ENCODE peak calls at places on chromosomes 4 and X, in nine cellular contexts. One of them, this sample, is unnamed.
A peak's percentile ranks its signal among the peaks of the same experiment; 100 is the strongest.

GRCh38 chr4:119314356-119314755 is 7.6 kb downstream of the FABP2 start:
- DNase-seq in activated T-cell treated with anti-CD3 and anti-CD28 coated beads for 1 hour: no peak
- DNase-seq in NCI-H524: peak; percentile 0
- DNase-seq in NCI-H2081: peak; percentile 7
- DNase-seq in AG04449: no peak
- DNase-seq in GM04504: no peak
- DNase-seq in activated gamma-delta T cell: no peak
- DNase-seq in body of pancreas: no peak
- DNase-seq in hypothalamus: no peak
- DNase-seq in this sample: no peak

GRCh38 chrX:119688856-119689455 is 4.0 kb downstream of the SEPTIN6 start:
- DNase-seq in activated T-cell treated with anti-CD3 and anti-CD28 coated beads for 1 hour: no peak
- DNase-seq in NCI-H524: no peak
- DNase-seq in NCI-H2081: no peak
- DNase-seq in AG04449: no peak
- DNase-seq in GM04504: no peak
- DNase-seq in activated gamma-delta T cell: no peak
- DNase-seq in body of pancreas: no peak
- DNase-seq in hypothalamus: no peak
- DNase-seq in this sample: no peak

GRCh38 chrX:129403974-129404669 is 119.2 kb downstream of the SMARCA1 start:
- DNase-seq in activated T-cell treated with anti-CD3 and anti-CD28 coated beads for 1 hour: no peak
- DNase-seq in NCI-H524: no peak
- DNase-seq in NCI-H2081: no peak
- DNase-seq in AG04449: no peak
- DNase-seq in GM04504: no peak
- DNase-seq in activated gamma-delta T cell: no peak
- DNase-seq in body of pancreas: no peak
- DNase-seq in hypothalamus: no peak
- DNase-seq in this sample: no peak

GRCh38 chr4:106587558-106587957 is 219.0 kb upstream of the GIMD1 start:
- DNase-seq in activated T-cell treated with anti-CD3 and anti-CD28 coated beads for 1 hour: no peak
- DNase-seq in NCI-H524: no peak
- DNase-seq in NCI-H2081: no peak
- DNase-seq in AG04449: no peak
- DNase-seq in GM04504: peak; percentile 78
- DNase-seq in activated gamma-delta T cell: no peak
- DNase-seq in body of pancreas: no peak
- DNase-seq in hypothalamus: no peak
- DNase-seq in this sample: no peak

GRCh38 chr4:155305619-155306018 is 71.1 kb downstream of the MAP9 start:
- DNase-seq in activated T-cell treated with anti-CD3 and anti-CD28 coated beads for 1 hour: no peak
- DNase-seq in NCI-H524: no peak
- DNase-seq in NCI-H2081: no peak
- DNase-seq in AG04449: no peak
- DNase-seq in GM04504: no peak
- DNase-seq in activated gamma-delta T cell: no peak
- DNase-seq in body of pancreas: no peak
- DNase-seq in hypothalamus: no peak
- DNase-seq in this sample: no peak

GRCh38 chr4:75708218-75708691 is 16.1 kb upstream of the USO1 start:
- DNase-seq in activated T-cell treated with anti-CD3 and anti-CD28 coated beads for 1 hour: peak; percentile 19
- DNase-seq in NCI-H524: no peak
- DNase-seq in NCI-H2081: no peak
- DNase-seq in AG04449: no peak
- DNase-seq in GM04504: no peak
- DNase-seq in activated gamma-delta T cell: no peak
- DNase-seq in body of pancreas: no peak
- DNase-seq in hypothalamus: no peak
- DNase-seq in this sample: peak; percentile 33

GRCh38 chr4:86919824-86920223 is 15.0 kb upstream of the AFF1 start:
- DNase-seq in activated T-cell treated with anti-CD3 and anti-CD28 coated beads for 1 hour: no peak
- DNase-seq in NCI-H524: no peak
- DNase-seq in NCI-H2081: no peak
- DNase-seq in AG04449: no peak
- DNase-seq in GM04504: no peak
- DNase-seq in activated gamma-delta T cell: no peak
- DNase-seq in body of pancreas: no peak
- DNase-seq in hypothalamus: no peak
- DNase-seq in this sample: no peak

GRCh38 chr4:177190995-177191568 is 118.6 kb upstream of the NEIL3 start:
- DNase-seq in activated T-cell treated with anti-CD3 and anti-CD28 coated beads for 1 hour: no peak
- DNase-seq in NCI-H524: no peak
- DNase-seq in NCI-H2081: no peak
- DNase-seq in AG04449: peak; percentile 38
- DNase-seq in GM04504: no peak
- DNase-seq in activated gamma-delta T cell: no peak
- DNase-seq in body of pancreas: no peak
- DNase-seq in hypothalamus: no peak
- DNase-seq in this sample: no peak

GRCh38 chrX:123731258-123731986 is 1.4 kb downstream of the THOC2 start:
- DNase-seq in activated T-cell treated with anti-CD3 and anti-CD28 coated beads for 1 hour: no peak
- DNase-seq in NCI-H524: peak; percentile 47
- DNase-seq in NCI-H2081: no peak
- DNase-seq in AG04449: no peak
- DNase-seq in GM04504: no peak
- DNase-seq in activated gamma-delta T cell: no peak
- DNase-seq in body of pancreas: no peak
- DNase-seq in hypothalamus: no peak
- DNase-seq in this sample: no peak

GRCh38 chrX:13364230-13364629 is 44.4 kb upstream of the ATXN3L start:
- DNase-seq in activated T-cell treated with anti-CD3 and anti-CD28 coated beads for 1 hour: no peak
- DNase-seq in NCI-H524: no peak
- DNase-seq in NCI-H2081: no peak
- DNase-seq in AG04449: no peak
- DNase-seq in GM04504: no peak
- DNase-seq in activated gamma-delta T cell: no peak
- DNase-seq in body of pancreas: no peak
- DNase-seq in hypothalamus: no peak
- DNase-seq in this sample: no peak

GRCh38 chr4:140617494-140618060 is 48.8 kb upstream of the UCP1 start:
- DNase-seq in activated T-cell treated with anti-CD3 and anti-CD28 coated beads for 1 hour: no peak
- DNase-seq in NCI-H524: no peak
- DNase-seq in NCI-H2081: no peak
- DNase-seq in AG04449: no peak
- DNase-seq in GM04504: no peak
- DNase-seq in activated gamma-delta T cell: no peak
- DNase-seq in body of pancreas: peak; percentile 16
- DNase-seq in hypothalamus: no peak
- DNase-seq in this sample: no peak

GRCh38 chrX:154397888-154398667 is at the start of gene RPL10:
- DNase-seq in activated T-cell treated with anti-CD3 and anti-CD28 coated beads for 1 hour: peak; percentile 78
- DNase-seq in NCI-H524: peak; percentile 96
- DNase-seq in NCI-H2081: peak; percentile 88
- DNase-seq in AG04449: peak; percentile 88
- DNase-seq in GM04504: peak; percentile 87
- DNase-seq in activated gamma-delta T cell: peak; percentile 80
- DNase-seq in body of pancreas: peak; percentile 95
- DNase-seq in hypothalamus: peak; percentile 89
- DNase-seq in this sample: peak; percentile 89

GRCh38 chr4:35138449-35138848 is 1105.9 kb downstream of the ARAP2 start:
- DNase-seq in activated T-cell treated with anti-CD3 and anti-CD28 coated beads for 1 hour: no peak
- DNase-seq in NCI-H524: no peak
- DNase-seq in NCI-H2081: no peak
- DNase-seq in AG04449: no peak
- DNase-seq in GM04504: no peak
- DNase-seq in activated gamma-delta T cell: no peak
- DNase-seq in body of pancreas: no peak
- DNase-seq in hypothalamus: no peak
- DNase-seq in this sample: no peak

GRCh38 chr4:21991050-21991449 is 42.5 kb upstream of the KCNIP4 start:
- DNase-seq in activated T-cell treated with anti-CD3 and anti-CD28 coated beads for 1 hour: no peak
- DNase-seq in NCI-H524: no peak
- DNase-seq in NCI-H2081: no peak
- DNase-seq in AG04449: no peak
- DNase-seq in GM04504: no peak
- DNase-seq in activated gamma-delta T cell: no peak
- DNase-seq in body of pancreas: no peak
- DNase-seq in hypothalamus: no peak
- DNase-seq in this sample: no peak

GRCh38 chrX:132292753-132293152 is 73.5 kb upstream of the RAP2C start:
- DNase-seq in activated T-cell treated with anti-CD3 and anti-CD28 coated beads for 1 hour: no peak
- DNase-seq in NCI-H524: no peak
- DNase-seq in NCI-H2081: no peak
- DNase-seq in AG04449: peak; percentile 12
- DNase-seq in GM04504: peak; percentile 23
- DNase-seq in activated gamma-delta T cell: no peak
- DNase-seq in body of pancreas: peak; percentile 23
- DNase-seq in hypothalamus: no peak
- DNase-seq in this sample: no peak

GRCh38 chr4:16844796-16845586 is 53.5 kb downstream of the LDB2 start:
- DNase-seq in activated T-cell treated with anti-CD3 and anti-CD28 coated beads for 1 hour: no peak
- DNase-seq in NCI-H524: no peak
- DNase-seq in NCI-H2081: no peak
- DNase-seq in AG04449: no peak
- DNase-seq in GM04504: no peak
- DNase-seq in activated gamma-delta T cell: no peak
- DNase-seq in body of pancreas: no peak
- DNase-seq in hypothalamus: no peak
- DNase-seq in this sample: no peak

GRCh38 chrX:41394293-41394692 is 52.9 kb upstream of the NYX start:
- DNase-seq in activated T-cell treated with anti-CD3 and anti-CD28 coated beads for 1 hour: no peak
- DNase-seq in NCI-H524: no peak
- DNase-seq in NCI-H2081: no peak
- DNase-seq in AG04449: no peak
- DNase-seq in GM04504: no peak
- DNase-seq in activated gamma-delta T cell: no peak
- DNase-seq in body of pancreas: no peak
- DNase-seq in hypothalamus: no peak
- DNase-seq in this sample: no peak

GRCh38 chr4:113028074-113028473 is 21.4 kb upstream of the ANK2 start:
- DNase-seq in activated T-cell treated with anti-CD3 and anti-CD28 coated beads for 1 hour: no peak
- DNase-seq in NCI-H524: no peak
- DNase-seq in NCI-H2081: no peak
- DNase-seq in AG04449: no peak
- DNase-seq in GM04504: no peak
- DNase-seq in activated gamma-delta T cell: no peak
- DNase-seq in body of pancreas: no peak
- DNase-seq in hypothalamus: no peak
- DNase-seq in this sample: no peak